ENCODE peak calls at places on chromosomes 16 and 17, in five cellular contexts. J is H1, Y is endothelial cell of umbilical vein, W is HCT116, K is GM12878. R is an unnamed sample.

GRCh38 chr17:50281739-50282401 is 7.6 kb downstream of the TMEM92 start:
- DNase-seq in J (no peak), Y (no peak), W (no peak), K (no peak), R (no peak)

GRCh38 chr17:61556224-61557188 is 34.5 kb downstream of the NACA2 start:
- DNase-seq in J (no peak), Y (no peak), W (no peak), K (no peak), R (peak)

GRCh38 chr17:80716986-80717385 is 172.3 kb downstream of the RPTOR start:
- DNase-seq in J (no peak), Y (no peak), W (no peak), K (no peak), R (no peak)

GRCh38 chr16:74281285-74281684 is 15.3 kb upstream of the PSMD7 start:
- DNase-seq in J (no peak), Y (no peak), W (no peak), K (no peak), R (peak)

GRCh38 chr16:57643166-57643813 is 14.9 kb downstream of the ADGRG1 start:
- DNase-seq in J (no peak), Y (peak), W (no peak), K (no peak), R (no peak)

GRCh38 chr16:65121870-65122723 is at the start of gene CDH11:
- DNase-seq in J (peak), Y (peak), W (no peak), K (no peak), R (peak)

GRCh38 chr17:4658478-4659305 is 17.2 kb upstream of the ALOX15 start:
- DNase-seq in J (no peak), Y (peak), W (no peak), K (no peak), R (no peak)

GRCh38 chr17:32878211-32878610 is 1.3 kb upstream of the MYO1D start:
- DNase-seq in J (no peak), Y (no peak), W (no peak), K (no peak), R (no peak)

GRCh38 chr16:76729525-76729924 is 452.3 kb downstream of the CNTNAP4 start:
- DNase-seq in J (no peak), Y (no peak), W (no peak), K (no peak), R (peak)

GRCh38 chr16:89489731-89490385 is 503 bp downstream of the ANKRD11 start:
- DNase-seq in J (no peak), Y (no peak), W (no peak), K (no peak), R (no peak)

GRCh38 chr17:81518785-81519283 is 6.2 kb upstream of the ACTG1 start:
- DNase-seq in J (no peak), Y (no peak), W (no peak), K (no peak), R (peak)

GRCh38 chr16:84979516-84979915 is 31.8 kb downstream of the ZDHHC7 start:
- DNase-seq in J (no peak), Y (no peak), W (no peak), K (no peak), R (no peak)

GRCh38 chr17:19379306-19380075 is 1.2 kb downstream of the MAPK7 start:
- DNase-seq in J (no peak), Y (no peak), W (no peak), K (no peak), R (no peak)
- H2AFZ ChIP-seq in J (no peak), Y (no peak), W (no peak), K (no peak), R (no peak)

GRCh38 chr17:76240461-76241204 is at the start of gene RNF157:
- DNase-seq in J (peak), Y (peak), W (no peak), K (no peak), R (peak)
- TF ChIP-seq POLR2AphosphoS5 in J (peak), Y (no peak), W (peak), K (no peak), R (peak)

GRCh38 chr16:48299471-48299870 is 52.1 kb upstream of the ABCC11 start:
- DNase-seq in J (no peak), Y (no peak), W (no peak), K (no peak), R (no peak)

GRCh38 chr16:48295493-48296281 is 48.3 kb upstream of the ABCC11 start:
- DNase-seq in J (no peak), Y (no peak), W (peak), K (no peak), R (no peak)

DNA sequence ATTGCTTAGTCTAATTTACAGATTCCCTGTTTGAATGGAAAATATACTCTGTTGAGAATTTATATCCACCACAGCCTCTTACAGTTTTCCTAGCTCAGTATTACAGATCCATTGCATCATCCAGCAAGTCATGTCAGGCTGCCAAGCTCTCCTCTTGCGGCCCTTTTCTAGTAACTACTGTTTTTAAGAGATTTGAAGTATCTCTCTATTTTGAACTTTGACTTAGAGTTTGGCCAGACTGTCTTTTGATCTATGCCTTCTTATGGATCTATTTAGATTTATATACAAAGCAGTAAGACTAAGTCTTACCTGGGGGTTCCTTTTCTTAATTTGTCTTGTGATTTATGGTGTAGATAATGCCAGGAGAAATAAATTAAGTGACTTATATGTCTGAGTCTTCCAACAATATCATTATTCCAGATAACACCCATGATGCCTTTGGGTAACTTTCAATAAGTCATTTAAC is 53.1 kb upstream of the ABCC11 start:
- DNase-seq in J (no peak), Y (no peak), W (peak), K (no peak), R (no peak)
- TF ChIP-seq CTCF in J (no peak), Y (no peak), W (no peak), K (no peak), R (no peak)

GRCh38 chr17:28466521-28467048 is 6.9 kb upstream of the SLC13A2 start:
- DNase-seq in J (peak), Y (no peak), W (no peak), K (no peak), R (no peak)

GRCh38 chr17:28469376-28469775 is 4.1 kb upstream of the SLC13A2 start:
- DNase-seq in J (peak), Y (no peak), W (no peak), K (no peak), R (no peak)

GRCh38 chr17:28468781-28469180 is 4.7 kb upstream of the SLC13A2 start:
- DNase-seq in J (no peak), Y (no peak), W (no peak), K (peak), R (no peak)

GRCh38 chr17:28466001-28466400 is 7.4 kb upstream of the SLC13A2 start:
- DNase-seq in J (peak), Y (no peak), W (no peak), K (no peak), R (no peak)

GRCh38 chr17:28467456-28468025 is 5.9 kb upstream of the SLC13A2 start:
- DNase-seq in J (no peak), Y (no peak), W (no peak), K (no peak), R (no peak)
- H2AFZ ChIP-seq in J (no peak), Y (no peak), W (no peak), K (no peak), R (no peak)

DNA sequence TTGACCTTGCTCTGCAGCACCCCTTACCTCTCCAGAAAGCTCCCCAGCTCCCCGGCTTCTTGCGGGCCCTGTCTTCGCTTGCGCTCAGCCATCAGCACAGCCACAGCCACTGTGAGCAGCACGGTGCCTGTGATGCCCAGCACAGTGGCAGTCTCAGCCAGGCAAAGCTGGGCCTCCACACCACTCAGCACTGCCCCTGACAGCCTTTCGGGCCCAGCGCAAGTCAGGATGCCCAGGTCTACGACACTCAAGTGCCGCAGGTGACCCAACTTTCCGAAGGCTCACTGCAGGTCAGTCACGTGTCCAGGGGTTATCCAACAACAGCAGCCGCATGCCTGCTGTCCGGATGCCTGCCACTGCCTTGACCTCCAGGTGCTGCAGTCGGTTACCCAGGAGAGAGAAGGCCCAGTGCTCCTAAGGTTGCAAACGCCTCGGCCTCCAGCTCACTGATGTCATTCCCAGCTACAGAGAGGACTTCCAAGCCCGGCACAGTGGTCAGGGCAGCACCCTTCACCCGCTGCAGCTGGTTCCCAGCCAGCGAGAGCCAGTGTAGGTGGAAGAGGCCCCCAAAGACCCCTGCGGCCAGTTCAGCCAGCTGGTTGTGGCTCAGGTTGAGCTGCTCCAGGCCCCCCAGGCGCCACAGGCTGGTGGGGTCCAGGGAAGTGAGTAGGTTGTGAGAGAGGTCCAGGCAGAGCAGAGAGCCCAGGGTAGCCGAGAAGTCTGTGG is 8.9 kb upstream of the TMEM101 start:
- DNase-seq in J (no peak), Y (no peak), W (no peak), K (no peak), R (no peak)
- TF ChIP-seq POLR2AphosphoS5 in J (no peak), Y (no peak), W (no peak), K (no peak), R (no peak)

GRCh38 chr17:12924614-12925013 is 93.2 kb downstream of the ELAC2 start:
- DNase-seq in J (no peak), Y (no peak), W (no peak), K (no peak), R (no peak)

GRCh38 chr17:12927541-12928425 is 90.0 kb downstream of the ELAC2 start:
- DNase-seq in J (no peak), Y (peak), W (no peak), K (no peak), R (no peak)

GRCh38 chr17:12927001-12927400 is 90.8 kb downstream of the ELAC2 start:
- DNase-seq in J (no peak), Y (no peak), W (no peak), K (no peak), R (no peak)

DNA sequence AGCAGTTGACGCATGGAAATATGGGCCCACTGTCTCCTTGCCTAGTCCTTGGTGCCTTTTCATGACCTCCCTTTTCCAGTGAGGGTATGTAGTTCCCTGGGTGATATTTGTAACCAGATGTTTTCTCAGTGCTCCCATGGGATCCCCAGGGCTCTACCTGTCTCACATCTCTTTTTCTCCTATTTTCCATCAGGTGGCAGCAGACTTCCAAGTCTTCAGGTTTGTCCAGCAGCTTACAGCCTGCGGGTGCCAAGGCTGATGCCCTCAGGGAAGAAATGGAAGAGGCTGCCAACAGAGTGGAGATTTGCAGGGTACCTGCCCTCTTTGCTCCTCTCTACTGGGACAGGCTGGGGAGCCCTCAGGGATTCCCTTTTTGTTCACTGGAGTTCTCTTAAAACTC is 89.1 kb downstream of the ELAC2 start:
- DNase-seq in J (no peak), Y (no peak), W (no peak), K (no peak), R (peak)
- TF ChIP-seq CTCF in J (peak), Y (no peak), W (peak), K (peak), R (peak)

DNA sequence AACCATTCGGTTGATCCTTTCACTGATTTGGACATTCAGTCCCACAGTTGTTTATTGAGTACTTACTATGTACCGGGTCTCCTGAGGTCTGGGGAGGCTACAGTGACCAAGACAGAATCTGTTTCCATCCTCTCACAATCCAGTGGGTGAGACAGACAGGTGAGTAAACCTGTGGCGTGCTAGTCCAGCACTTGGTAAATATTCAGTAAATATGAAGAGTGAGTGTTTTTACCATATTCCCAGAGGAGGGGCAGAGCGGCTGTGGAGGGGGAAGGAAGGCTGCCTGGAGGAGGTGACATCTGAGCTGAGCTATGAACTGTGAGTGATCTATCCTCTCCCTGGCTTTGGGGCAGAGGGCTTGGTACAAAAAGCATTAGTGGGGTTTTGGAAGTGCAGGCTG is 31.4 kb downstream of the CCR7 start:
- DNase-seq in J (no peak), Y (no peak), W (no peak), K (no peak), R (no peak)
- H2AFZ ChIP-seq in J (peak), Y (no peak), W (peak), K (no peak), R (no peak)

DNA sequence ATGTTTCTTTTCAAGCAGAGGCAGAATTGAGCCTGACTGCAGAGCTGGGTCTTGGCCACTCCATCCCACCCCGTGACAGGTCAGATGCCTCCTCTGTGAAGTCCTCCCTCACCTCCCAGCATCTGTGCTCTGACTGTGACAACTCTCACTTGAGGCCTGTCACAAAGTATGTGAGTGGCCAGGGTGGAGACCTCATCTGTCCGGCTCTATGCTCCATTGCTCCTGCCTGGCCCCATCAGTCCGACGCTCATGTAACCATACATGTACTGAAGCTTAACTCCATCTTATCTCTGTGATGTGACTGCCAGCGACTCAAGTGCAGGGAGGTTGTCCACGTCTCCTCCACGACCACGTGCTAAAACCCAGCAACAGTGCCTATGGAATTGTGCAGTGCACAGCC is 3.5 kb downstream of the PPL start:
- DNase-seq in J (no peak), Y (no peak), W (no peak), K (no peak), R (no peak)
- TF ChIP-seq POLR2AphosphoS5 in J (no peak), Y (no peak), W (no peak), K (no peak), R (no peak)